ENCODE peak calls at places on chromosomes 4 and X, in six cellular contexts. X, D, M, V, N and J are unnamed samples.

GRCh38 chrX:39645059-39645895 is 452.5 kb downstream of the BCOR start:
- DNase-seq in N (no peak), M (no peak), X (no peak), V (peak; percentile 28), D (no peak), J (no peak)

GRCh38 chrX:97622111-97622510 is 738.4 kb downstream of the RPA4 start:
- DNase-seq in X (no peak), N (no peak), D (no peak), V (no peak), M (no peak), J (no peak)

GRCh38 chr4:77454858-77455257 is 150.8 kb upstream of the CXCL13 start:
- DNase-seq in X (no peak), D (no peak), N (no peak), M (no peak), V (no peak), J (no peak)

GRCh38 chr4:62806786-62807185 is 1602.5 kb downstream of the TECRL start:
- DNase-seq in D (no peak), N (no peak), V (no peak), X (no peak), M (peak; percentile 3), J (no peak)

GRCh38 chrX:38646129-38646528 is 84.8 kb downstream of the TSPAN7 start:
- DNase-seq in M (no peak), D (no peak), X (no peak), V (no peak), N (no peak), J (no peak)

GRCh38 chr4:185589067-185589844 is 53.9 kb upstream of the PDLIM3 start:
- DNase-seq in N (no peak), X (no peak), V (no peak), M (no peak), D (peak; percentile 81), J (no peak)

GRCh38 chrX:138756234-138756633 is 44.7 kb upstream of the FGF13 start:
- DNase-seq in M (no peak), N (peak; percentile 9), X (no peak), D (no peak), V (no peak), J (peak; percentile 58)

GRCh38 chrX:50447535-50447934 is 23.1 kb downstream of the DGKK start:
- DNase-seq in N (no peak), X (no peak), D (no peak), V (no peak), M (peak; percentile 47), J (no peak)

GRCh38 chr4:128558896-128559669 is 250.4 kb upstream of the JADE1 start:
- DNase-seq in N (no peak), X (no peak), M (no peak), V (no peak), D (no peak), J (no peak)

GRCh38 chrX:86714441-86714840 is 566.2 kb downstream of the DACH2 start:
- DNase-seq in D (no peak), N (no peak), M (no peak), V (no peak), X (no peak), J (no peak)

GRCh38 chr4:48578132-48578964 is 88.3 kb downstream of the ZAR1 start:
- DNase-seq in D (peak; percentile 36), V (peak; percentile 58), N (no peak), X (peak; percentile 12), M (peak; percentile 64), J (peak; percentile 47)

GRCh38 chrX:130100180-130100579 is 10.1 kb downstream of the ELF4 start:
- DNase-seq in M (no peak), D (no peak), X (no peak), V (no peak), N (no peak), J (no peak)

GRCh38 chrX:67781132-67781531 is 237.3 kb downstream of the AR start:
- DNase-seq in N (no peak), V (no peak), M (no peak), D (no peak), X (no peak), J (no peak)

GRCh38 chrX:129983575-129984131 is 1.2 kb downstream of the BCORL1 start:
- DNase-seq in D (no peak), N (no peak), X (no peak), V (peak; percentile 44), M (no peak), J (peak; percentile 34)

GRCh38 chrX:16771483-16772398 is 14.5 kb upstream of the TXLNG start:
- DNase-seq in X (no peak), N (no peak), D (peak; percentile 81), V (peak; percentile 64), M (peak; percentile 86), J (peak; percentile 24)

GRCh38 chr4:156992943-156993342 is 21.3 kb upstream of the PDGFC start:
- DNase-seq in M (no peak), V (no peak), N (no peak), D (no peak), X (no peak), J (no peak)

GRCh38 chr4:2305766-2306501 is 44.0 kb upstream of the MXD4 start:
- DNase-seq in N (no peak), X (no peak), V (no peak), M (no peak), D (no peak), J (no peak)

GRCh38 chrX:20529711-20530110 is 263.0 kb upstream of the RPS6KA3 start:
- DNase-seq in D (no peak), N (no peak), M (no peak), X (no peak), V (no peak), J (no peak)

GRCh38 chr4:131609039-131609438 is 1540.1 kb upstream of the PCDH10 start:
- DNase-seq in N (no peak), D (no peak), V (no peak), M (no peak), X (no peak), J (no peak)

GRCh38 chr4:6011271-6011671 is 7.0 kb downstream of the C4orf50 start:
- DNase-seq in N (no peak), X (no peak), D (no peak), M (no peak), V (no peak), J (no peak)

GRCh38 chr4:78131403-78131802 is 74.3 kb downstream of the FRAS1 start:
- DNase-seq in D (no peak), X (no peak), V (no peak), M (no peak), N (no peak), J (no peak)

GRCh38 chrX:103464071-103464773 is 55.1 kb downstream of the RAB40A start:
- DNase-seq in N (no peak), V (peak; percentile 28), X (no peak), D (peak; percentile 8), M (peak; percentile 10), J (peak; percentile 21)

GRCh38 chr4:25128671-25129070 is 31.6 kb downstream of the SEPSECS start:
- DNase-seq in V (no peak), N (no peak), M (no peak), X (no peak), D (no peak), J (no peak)

GRCh38 chrX:134244043-134244442 is 7.1 kb downstream of the CCDC160 start:
- DNase-seq in V (no peak), X (no peak), D (no peak), N (no peak), M (no peak), J (no peak)

GRCh38 chr4:130416228-130416627 is 1320.3 kb downstream of the C4orf33 start:
- DNase-seq in V (no peak), X (no peak), N (no peak), M (no peak), D (no peak), J (no peak)

GRCh38 chr4:109820563-109820962 is 5.0 kb downstream of the GAR1 start:
- DNase-seq in X (no peak), D (no peak), M (no peak), V (no peak), N (no peak), J (no peak)

GRCh38 chr4:169583563-169583962 is 28.8 kb downstream of the NEK1 start:
- DNase-seq in N (no peak), M (no peak), V (no peak), X (no peak), D (no peak), J (no peak)

GRCh38 chr4:83113429-83113786 is 1.1 kb downstream of the PLAC8 start:
- DNase-seq in N (no peak), V (no peak), D (no peak), X (no peak), M (no peak), J (no peak)

GRCh38 chr4:83112239-83112638 is 2.3 kb downstream of the PLAC8 start:
- DNase-seq in X (peak; percentile 86), V (no peak), M (peak; percentile 12), D (no peak), N (no peak), J (no peak)

GRCh38 chr4:83110970-83111369 is 3.6 kb downstream of the PLAC8 start:
- DNase-seq in N (no peak), D (no peak), M (no peak), X (no peak), V (no peak), J (no peak)

GRCh38 chr4:83114576-83114975 is at the start of gene PLAC8:
- DNase-seq in N (no peak), D (no peak), M (peak; percentile 69), X (peak; percentile 92), V (no peak), J (no peak)

GRCh38 chr4:83112678-83113428 is 1.7 kb downstream of the PLAC8 start:
- DNase-seq in M (peak; percentile 58), D (no peak), X (peak; percentile 50), V (no peak), N (no peak), J (no peak)
- TF ChIP-seq ATF3 in M (no peak), D (no peak), X (no peak), V (no peak), N (no peak), J (no peak)

DNA sequence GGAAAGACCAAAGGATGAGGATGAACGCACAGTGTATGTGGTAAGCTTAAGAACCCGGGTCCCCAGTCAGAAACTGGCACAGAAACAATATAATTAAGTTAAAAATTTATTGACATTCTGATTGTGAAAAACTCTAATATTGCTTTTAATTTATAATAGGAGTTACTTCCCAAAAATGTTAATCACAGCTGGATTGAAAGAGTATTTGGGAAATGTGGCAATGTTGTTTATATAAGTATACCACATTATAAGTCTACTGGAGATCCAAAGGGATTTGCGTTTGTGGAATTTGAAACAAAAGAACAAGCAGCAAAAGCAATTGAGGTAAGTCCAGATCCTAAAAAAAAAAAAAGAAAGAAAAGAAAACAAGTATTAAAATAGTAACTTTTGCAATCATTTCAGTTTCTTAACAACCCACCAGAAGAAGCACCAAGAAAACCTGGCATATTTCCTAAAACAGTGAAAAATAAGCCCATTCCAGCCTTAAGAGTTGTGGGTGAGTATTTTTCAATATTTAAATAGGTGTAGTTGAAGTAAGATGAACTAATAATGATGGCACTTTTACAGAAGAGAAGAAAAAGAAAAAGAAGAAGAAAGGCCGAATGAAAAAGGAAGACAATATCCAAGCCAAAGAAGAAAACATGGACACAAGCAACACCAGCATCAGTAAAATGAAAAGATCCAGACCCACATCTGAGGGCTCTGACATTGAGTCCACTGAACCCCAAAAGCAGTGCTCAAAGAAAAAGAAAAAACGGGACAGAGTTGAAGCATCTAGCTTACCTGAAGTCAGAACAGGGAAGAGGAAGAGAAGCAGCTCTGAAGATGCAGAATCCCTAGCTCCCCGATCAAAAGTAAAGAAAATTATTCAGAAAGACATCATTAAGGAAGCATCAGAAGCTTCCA is 9.9 kb downstream of the LARP7 start:
- DNase-seq in D (no peak), V (no peak), N (no peak), X (no peak), M (no peak), J (no peak)
- TF ChIP-seq ATF3 in D (no peak), V (no peak), N (no peak), X (no peak), M (no peak), J (no peak)

GRCh38 chr4:85495621-85496020 is 20.7 kb downstream of the ARHGAP24 start:
- DNase-seq in M (no peak), N (no peak), X (no peak), D (no peak), V (no peak), J (no peak)
- TF ChIP-seq ATF3 in M (no peak), N (no peak), X (no peak), D (no peak), V (no peak), J (no peak)

GRCh38 chrX:13283512-13283911 is 36.3 kb downstream of the ATXN3L start:
- DNase-seq in X (no peak), M (no peak), V (no peak), D (no peak), N (no peak), J (peak; percentile 19)
- TF ChIP-seq ATF3 in X (no peak), M (no peak), V (no peak), D (no peak), N (no peak), J (no peak)